ENCODE peak calls at places on chromosome 14, in nine cellular contexts. Q is esophagus squamous epithelium, P is ovary, H is transverse colon, G is GM23338, J is GM12878, L is heart left ventricle, Y is DND-41, D is MM.1S. S is an unnamed sample. For H3K27me3, the result is how much of the 10 kb centered on the place peaks cover.

GRCh38 chr14:70096866-70097265 is 91.9 kb downstream of the SLC8A3 start:
- DNase-seq in Q (no peak), P (no peak), H (no peak), G (peak), J (no peak), L (no peak), Y (no peak), D (no peak), S (no peak)

GRCh38 chr14:74239848-74240793 is 872 bp downstream of the VSX2 start:
- DNase-seq in Q (no peak), P (no peak), H (no peak), G (peak), J (no peak), L (no peak), Y (no peak), D (no peak), S (no peak)

GRCh38 chr14:91805659-91806058 is 61.7 kb downstream of the TC2N start:
- DNase-seq in Q (no peak), P (no peak), H (no peak), G (no peak), J (no peak), L (no peak), Y (no peak), D (no peak), S (no peak)

GRCh38 chr14:96363751-96364336 is 518 bp downstream of the GSKIP start:
- DNase-seq in Q (no peak), P (peak), H (peak), G (peak), J (no peak), L (peak), Y (peak), D (peak), S (no peak)

GRCh38 chr14:97539884-97540283 is 742.7 kb downstream of the VRK1 start:
- DNase-seq in Q (no peak), P (no peak), H (no peak), G (no peak), J (no peak), L (no peak), Y (no peak), D (no peak), S (no peak)

GRCh38 chr14:31994391-31995033 is 82.6 kb upstream of the ARHGAP5 start:
- DNase-seq in Q (no peak), P (no peak), H (no peak), G (no peak), J (no peak), L (no peak), Y (no peak), D (no peak), S (no peak)

GRCh38 chr14:76776306-76777251 is 15.3 kb downstream of the VASH1 start:
- DNase-seq in Q (no peak), P (no peak), H (no peak), G (no peak), J (no peak), L (no peak), Y (no peak), D (no peak), S (no peak)

GRCh38 chr14:43475762-43476161 is 1031.3 kb downstream of the FSCB start:
- DNase-seq in Q (no peak), P (no peak), H (no peak), G (no peak), J (no peak), L (no peak), Y (no peak), D (no peak), S (no peak)

GRCh38 chr14:52106853-52107252 is 38.0 kb upstream of the NID2 start:
- DNase-seq in Q (no peak), P (no peak), H (no peak), G (no peak), J (no peak), L (no peak), Y (no peak), D (no peak), S (no peak)

GRCh38 chr14:89146291-89146690 is 270.7 kb downstream of the FOXN3 start:
- DNase-seq in Q (no peak), P (no peak), H (no peak), G (no peak), J (no peak), L (no peak), Y (no peak), D (no peak), S (no peak)

GRCh38 chr14:81743605-81744004 is 210.0 kb upstream of the SEL1L start:
- DNase-seq in Q (no peak), P (no peak), H (no peak), G (no peak), J (no peak), L (no peak), Y (no peak), D (no peak), S (no peak)

GRCh38 chr14:90111895-90112534 is 50.2 kb downstream of the KCNK13 start:
- DNase-seq in Q (no peak), P (no peak), H (no peak), G (no peak), J (no peak), L (no peak), Y (no peak), D (no peak), S (no peak)

GRCh38 chr14:50222061-50222613 is 9.2 kb downstream of the SOS2 start:
- DNase-seq in Q (no peak), P (no peak), H (no peak), G (no peak), J (no peak), L (no peak), Y (no peak), D (no peak), S (no peak)

GRCh38 chr14:50228313-50228712 is 3.1 kb downstream of the SOS2 start:
- DNase-seq in Q (no peak), P (no peak), H (no peak), G (no peak), J (no peak), L (no peak), Y (no peak), D (no peak), S (no peak)

GRCh38 chr14:50225067-50225973 is 6.1 kb downstream of the SOS2 start:
- DNase-seq in Q (no peak), P (no peak), H (no peak), G (peak), J (no peak), L (no peak), Y (no peak), D (no peak), S (no peak)

GRCh38 chr14:50229646-50230045 is 1.7 kb downstream of the SOS2 start:
- DNase-seq in Q (no peak), P (no peak), H (no peak), G (no peak), J (no peak), L (no peak), Y (no peak), D (no peak), S (no peak)

GRCh38 chr14:50225974-50226297 is 5.4 kb downstream of the SOS2 start:
- DNase-seq in Q (no peak), P (no peak), H (no peak), G (peak), J (no peak), L (no peak), Y (no peak), D (no peak), S (no peak)
- H3K4me3 ChIP-seq in Q (no peak), P (no peak), H (no peak), G (no peak), J (no peak), L (no peak), Y (no peak), D (no peak), S (no peak)

DNA sequence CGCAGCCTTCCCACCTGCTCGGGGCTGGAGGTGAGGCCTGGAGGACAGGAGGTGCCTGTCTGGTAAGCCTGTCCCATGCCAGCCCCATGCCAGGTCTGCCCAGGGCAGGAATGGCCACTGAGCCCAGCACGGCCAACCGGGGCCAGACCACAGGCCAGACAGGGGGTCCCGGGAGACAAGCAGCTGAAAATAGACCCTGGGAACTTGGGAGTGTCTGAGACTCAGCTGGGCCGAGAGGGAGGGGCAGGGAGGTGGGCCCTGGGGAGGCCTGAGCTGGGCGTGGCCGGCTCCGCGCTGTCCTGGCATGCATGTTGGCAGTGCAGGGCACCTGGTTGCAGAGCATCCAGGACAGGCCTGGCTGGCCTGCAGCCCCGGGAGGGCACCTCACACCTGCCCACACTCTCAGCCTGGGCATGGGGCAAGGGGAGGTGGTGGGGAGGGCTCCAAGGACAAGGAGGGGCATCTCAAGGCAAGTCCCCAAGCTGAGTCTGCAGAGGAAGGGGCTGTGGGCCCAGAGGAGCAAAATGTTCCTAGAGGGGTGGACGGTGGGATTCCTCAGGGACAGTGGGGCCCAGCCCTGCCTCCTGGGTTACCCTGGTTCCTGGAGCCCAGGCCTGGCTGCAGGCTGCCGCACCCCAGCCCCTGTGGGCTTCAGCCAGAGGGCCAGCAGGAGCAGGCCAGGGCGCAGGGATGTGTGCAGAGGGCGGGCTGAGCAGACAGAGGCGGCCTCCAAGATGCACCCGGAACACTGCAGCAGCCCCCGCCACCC is 3.2 kb upstream of the CRIP1 start:
- DNase-seq in Q (no peak), P (no peak), H (peak), G (no peak), J (no peak), L (no peak), Y (no peak), D (no peak), S (no peak)
- H3K27me3 ChIP-seq in Q (under half), P (under half), H (under half), G (half or more), J (under half), L (under half), Y (under half), D (under half), S (under half)

GRCh38 chr14:105020815-105021655 is at the start of gene CDCA4:
- DNase-seq in Q (peak), P (peak), H (peak), G (peak), J (peak), L (peak), Y (peak), D (peak), S (peak)

GRCh38 chr14:105021656-105022275 is 883 bp upstream of the CDCA4 start:
- DNase-seq in Q (no peak), P (peak), H (peak), G (peak), J (no peak), L (peak), Y (peak), D (peak), S (no peak)

GRCh38 chr14:105018414-105018813 is 2.5 kb downstream of the CDCA4 start:
- DNase-seq in Q (no peak), P (no peak), H (no peak), G (no peak), J (no peak), L (no peak), Y (no peak), D (no peak), S (no peak)

GRCh38 chr14:105022276-105022670 is 1.4 kb upstream of the CDCA4 start:
- DNase-seq in Q (no peak), P (no peak), H (no peak), G (no peak), J (no peak), L (no peak), Y (no peak), D (no peak), S (no peak)

DNA sequence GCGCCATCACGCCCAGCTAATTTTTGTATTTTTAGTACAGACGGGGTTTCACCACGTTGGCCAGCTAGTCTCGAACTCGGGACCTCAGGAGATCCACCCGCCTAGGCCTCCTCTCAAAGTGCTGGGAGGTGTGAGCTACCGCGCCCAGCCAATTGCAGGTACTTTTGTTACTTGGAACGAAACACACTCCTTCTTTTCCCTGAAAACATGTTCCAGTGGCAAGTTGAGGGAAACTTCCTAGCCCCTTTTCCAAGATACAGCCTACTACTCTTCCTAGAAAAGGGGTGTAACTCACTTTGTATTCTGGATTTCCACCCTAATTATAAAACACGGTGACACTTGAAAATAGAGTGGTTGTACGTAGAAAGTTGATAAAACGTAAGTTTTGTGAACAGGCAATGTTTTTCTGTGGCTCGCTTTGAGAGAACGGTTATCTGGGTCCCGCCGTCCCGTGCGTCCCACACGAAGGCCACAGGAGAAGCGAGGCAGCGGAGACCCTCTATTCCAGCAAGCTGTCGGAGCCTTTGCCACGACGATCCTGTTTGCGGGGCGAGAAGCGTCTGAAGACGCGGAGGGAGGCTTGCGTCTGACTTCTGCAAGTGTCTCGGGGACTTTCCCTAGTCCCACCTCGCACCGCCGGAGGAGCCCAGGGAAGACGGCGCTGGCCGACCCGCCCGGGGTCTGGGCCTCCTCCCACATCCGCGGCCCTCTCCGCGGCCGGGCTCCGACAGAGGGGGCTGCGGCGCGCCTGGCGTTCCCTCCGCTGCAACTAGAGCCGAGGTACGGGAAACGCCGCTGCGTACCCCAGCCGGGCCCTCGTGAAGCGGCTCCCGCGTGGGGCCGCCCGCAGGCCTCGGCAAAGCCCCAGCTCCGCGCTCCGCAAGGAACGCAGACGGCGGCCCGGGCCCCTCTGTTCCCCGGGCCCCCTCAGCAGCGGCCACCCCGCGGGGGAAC is 745 bp downstream of the CDCA4 start:
- DNase-seq in Q (no peak), P (peak), H (peak), G (peak), J (no peak), L (no peak), Y (peak), D (peak), S (peak)
- TF ChIP-seq CTCF in Q (no peak), P (no peak), H (no peak), G (no peak), J (no peak), L (no peak), Y (peak), D (no peak), S (peak)

GRCh38 chr14:59356298-59356697 is 108.9 kb downstream of the GPR135 start:
- DNase-seq in Q (no peak), P (no peak), H (no peak), G (no peak), J (no peak), L (no peak), Y (no peak), D (peak), S (no peak)
- H3K4me3 ChIP-seq in Q (no peak), P (no peak), H (no peak), G (no peak), J (no peak), L (no peak), Y (no peak), D (no peak), S (no peak)